ENCODE peak calls at places on chromosome 13, in four cellular contexts. P is H9, Y is small intestine, U is upper lobe of right lung. F is an unnamed sample.

GRCh38 chr13:72782717-72783116 is 784 bp downstream of the PIBF1 start:
- DNase-seq in P (no peak), Y (no peak), U (no peak), F (no peak)

GRCh38 chr13:48580185-48580803 is 47.4 kb upstream of the RCBTB2 start:
- DNase-seq in P (no peak), Y (peak; percentile 75), U (no peak), F (peak; percentile 23)

GRCh38 chr13:53201454-53202225 is 173.0 kb downstream of the OLFM4 start:
- DNase-seq in P (peak; percentile 75), Y (peak; percentile 6), U (peak; percentile 64), F (no peak)

GRCh38 chr13:48950507-48950886 is 25.2 kb upstream of the FNDC3A start:
- DNase-seq in P (no peak), Y (no peak), U (no peak), F (no peak)

GRCh38 chr13:78593652-78594494 is 9.5 kb downstream of the POU4F1 start:
- DNase-seq in P (peak; percentile 73), Y (no peak), U (no peak), F (no peak)

GRCh38 chr13:93505104-93505952 is 278.7 kb downstream of the GPC6 start:
- DNase-seq in P (no peak), Y (no peak), U (no peak), F (no peak)

GRCh38 chr13:51318876-51319275 is 20.6 kb upstream of the SERPINE3 start:
- DNase-seq in P (no peak), Y (no peak), U (no peak), F (no peak)

GRCh38 chr13:105997436-105998232 is 537.8 kb downstream of the EFNB2 start:
- DNase-seq in P (no peak), Y (no peak), U (no peak), F (no peak)

GRCh38 chr13:46656786-46657185 is 103.8 kb downstream of the LRCH1 start:
- DNase-seq in P (no peak), Y (no peak), U (no peak), F (no peak)

GRCh38 chr13:72463561-72463960 is 263.9 kb downstream of the MZT1 start:
- DNase-seq in P (no peak), Y (no peak), U (no peak), F (no peak)

GRCh38 chr13:103473081-103473480 is 406.9 kb upstream of the SLC10A2 start:
- DNase-seq in P (no peak), Y (no peak), U (no peak), F (no peak)

GRCh38 chr13:20001351-20001750 is 42.8 kb downstream of the ZMYM2 start:
- DNase-seq in P (no peak), Y (no peak), U (no peak), F (no peak)
- H3K27ac ChIP-seq in P (no peak overlapping the region), Y (no peak overlapping the region), U (no peak overlapping the region), F (no peak overlapping the region)

GRCh38 chr13:35983206-35983605 is 148.0 kb downstream of the DCLK1 start:
- DNase-seq in P (no peak), Y (no peak), U (no peak), F (no peak)

GRCh38 chr13:35976126-35976525 is 155.1 kb downstream of the DCLK1 start:
- DNase-seq in P (no peak), Y (no peak), U (no peak), F (no peak)

GRCh38 chr13:35979378-35979911 is 151.7 kb downstream of the DCLK1 start:
- DNase-seq in P (no peak), Y (peak; percentile 4), U (no peak), F (no peak)

GRCh38 chr13:35984287-35984686 is 146.9 kb downstream of the DCLK1 start:
- DNase-seq in P (no peak), Y (no peak), U (no peak), F (no peak)

DNA sequence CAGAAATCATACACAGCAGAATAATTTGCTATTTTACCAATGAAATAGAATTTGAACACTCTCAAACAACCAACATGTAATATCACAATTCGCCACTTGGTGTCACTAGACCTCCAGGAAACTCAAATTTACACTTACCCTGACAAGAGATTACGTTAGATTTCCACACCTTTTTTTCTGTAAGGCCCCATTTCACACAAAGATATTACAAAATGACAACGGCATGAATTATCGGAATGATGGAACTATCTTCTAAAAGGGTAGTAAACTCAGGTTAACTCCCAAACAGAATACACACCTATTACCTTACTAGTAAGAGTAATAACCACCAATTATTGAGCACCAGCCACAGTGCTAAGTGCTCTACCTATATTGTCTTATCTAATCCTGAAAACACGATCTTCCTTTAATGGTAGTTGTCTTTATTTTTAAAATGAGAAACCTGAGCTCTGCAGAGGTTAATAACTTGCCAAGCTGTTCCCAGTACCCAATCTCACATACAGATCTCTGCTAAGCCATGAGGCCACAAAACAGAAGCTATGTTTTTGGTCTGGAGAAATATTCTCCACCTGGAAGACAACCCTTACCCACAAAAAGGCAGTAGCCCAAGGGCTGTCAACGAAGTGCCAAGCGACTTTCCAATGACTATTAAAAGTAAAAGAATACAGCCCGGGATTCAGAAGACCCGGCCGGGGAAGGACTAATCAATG is 152.4 kb downstream of the DCLK1 start:
- DNase-seq in P (no peak), Y (peak; percentile 33), U (no peak), F (no peak)
- H3K27ac ChIP-seq in P (no peak overlapping the region), Y (peak overlapping the region; percentile 63), U (no peak overlapping the region), F (peak overlapping the region; percentile 66)

DNA sequence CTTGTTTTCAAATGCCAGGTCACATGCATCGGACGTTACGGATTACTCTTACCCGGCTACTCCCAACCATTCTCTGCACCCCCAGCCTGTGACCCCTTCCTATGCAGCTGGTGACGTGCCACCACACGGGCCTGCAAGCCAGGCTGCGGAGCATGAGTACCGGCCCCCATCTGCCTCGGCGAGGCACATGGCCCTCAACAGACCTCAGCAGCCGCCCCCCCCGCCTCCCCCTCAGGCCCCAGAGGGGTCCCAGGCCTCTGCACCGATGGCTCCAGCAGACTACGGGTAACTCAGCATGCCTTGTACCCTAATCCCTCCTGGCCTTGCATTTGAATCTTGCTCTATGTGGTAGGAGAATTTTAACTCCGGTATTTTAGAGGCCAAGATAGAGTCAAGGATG is 79.5 kb downstream of the GPR12 start:
- DNase-seq in P (no peak), Y (no peak), U (no peak), F (no peak)
- H3K27ac ChIP-seq in P (no peak overlapping the region), Y (no peak overlapping the region), U (no peak overlapping the region), F (no peak overlapping the region)

GRCh38 chr13:33206945-33207615 is 78.5 kb downstream of the STARD13 start:
- DNase-seq in P (no peak), Y (no peak), U (no peak), F (no peak)
- H3K27ac ChIP-seq in P (no peak overlapping the region), Y (peak overlapping the region; percentile 41), U (peak overlapping the region; percentile 44), F (peak overlapping the region; percentile 3)

DNA sequence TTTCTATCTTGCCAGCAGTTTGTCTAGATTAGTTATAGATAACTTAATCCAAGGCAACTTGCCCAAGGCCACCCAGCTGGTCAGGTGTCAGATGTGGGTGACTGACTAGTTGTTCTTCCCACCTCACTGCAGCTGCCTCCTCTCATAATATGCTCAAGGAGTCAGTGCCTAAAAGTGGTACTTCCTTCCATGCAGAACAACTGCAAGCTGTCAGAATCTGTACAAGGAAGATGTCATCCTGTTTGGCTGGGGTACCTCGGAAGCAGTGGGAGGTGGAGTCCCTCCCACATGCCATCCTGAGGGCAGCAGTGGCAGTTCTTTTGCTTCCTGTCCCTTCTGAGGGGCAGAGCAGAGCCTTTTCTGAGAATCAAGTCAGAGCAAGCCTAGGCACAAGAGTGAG is 193.2 kb upstream of the RFC3 start:
- DNase-seq in P (no peak), Y (no peak), U (no peak), F (no peak)
- H3K27ac ChIP-seq in P (no peak overlapping the region), Y (no peak overlapping the region), U (no peak overlapping the region), F (no peak overlapping the region)

GRCh38 chr13:99015606-99016520 is 38.0 kb upstream of the DOCK9 start:
- DNase-seq in P (no peak), Y (no peak), U (no peak), F (no peak)
- H3K27ac ChIP-seq in P (no peak overlapping the region), Y (no peak overlapping the region), U (no peak overlapping the region), F (peak overlapping the region; percentile 45)

GRCh38 chr13:45436332-45436731 is 18.2 kb upstream of the SLC25A30 start:
- DNase-seq in P (no peak), Y (no peak), U (no peak), F (no peak)
- H3K27ac ChIP-seq in P (no peak overlapping the region), Y (no peak overlapping the region), U (no peak overlapping the region), F (no peak overlapping the region)